ENCODE peak calls at places on chromosomes 11 and 22, in eight cellular contexts. F is lung microvascular endothelial cell; E is astrocyte of the spinal cord; P is kidney; J is activated T-cell treated with anti-CD3 and anti-CD28 coated beads, Interleukin-2, amount 50 U/mL, for 1 hour; W is activated CD4-positive, alpha-beta T cell treated with anti-CD3 and anti-CD28 coated beads, Interleukin-2, amount 50 U/mL, for 4 hours; C is NCI-H2029 treated with DMSO at 0.1 percent for 48 hours; H is stimulated activated CD4-positive, alpha-beta T cell treated with anti-CD3 and anti-CD28 coated beads, Interleukin-12 subunit alpha, Interleukin-12 subunit beta, amount 100 ng/mL, for 4 hours. B is an unnamed sample.

GRCh38 chr11:26332572-26332915 is 614 bp downstream of the ANO3 start:
- DNase-seq in F (no peak), E (no peak), P (no peak), J (no peak), W (no peak), C (no peak), H (no peak), B (no peak)

GRCh38 chr11:120674537-120674936 is 163.0 kb downstream of the GRIK4 start:
- DNase-seq in F (no peak), E (peak; percentile 81), P (no peak), J (no peak), W (no peak), C (no peak), H (no peak), B (no peak)

GRCh38 chr11:68354181-68354872 is 41.9 kb downstream of the LRP5 start:
- DNase-seq in F (no peak), E (peak; percentile 93), P (peak; percentile 97), J (no peak), W (no peak), C (no peak), H (no peak), B (peak; percentile 87)

GRCh38 chr11:103662880-103663279 is 373.6 kb upstream of the DDI1 start:
- DNase-seq in F (peak; percentile 66), E (no peak), P (no peak), J (no peak), W (no peak), C (no peak), H (no peak), B (no peak)

GRCh38 chr11:33701302-33701701 is 676 bp upstream of the C11orf91 start:
- DNase-seq in F (peak; percentile 78), E (no peak), P (no peak), J (no peak), W (no peak), C (no peak), H (no peak), B (no peak)

GRCh38 chr11:67055812-67056211 is 835 bp upstream of the RHOD start:
- DNase-seq in F (no peak), E (no peak), P (no peak), J (no peak), W (no peak), C (no peak), H (peak; percentile 35), B (peak; percentile 16)

GRCh38 chr22:43476341-43476740 is 64.5 kb downstream of the MPPED1 start:
- DNase-seq in F (no peak), E (no peak), P (peak; percentile 32), J (no peak), W (no peak), C (no peak), H (no peak), B (no peak)

GRCh38 chr22:47167056-47167455 is 404.6 kb downstream of the TBC1D22A start:
- DNase-seq in F (no peak), E (no peak), P (peak; percentile 14), J (peak; percentile 2), W (no peak), C (peak; percentile 20), H (no peak), B (no peak)

GRCh38 chr11:13249992-13250391 is 27.6 kb upstream of the BMAL1 start:
- DNase-seq in F (no peak), E (no peak), P (no peak), J (no peak), W (no peak), C (no peak), H (no peak), B (no peak)

GRCh38 chr11:706957-707816 is 1.2 kb downstream of the EPS8L2 start:
- DNase-seq in F (no peak), E (peak; percentile 24), P (peak; percentile 87), J (no peak), W (no peak), C (no peak), H (no peak), B (no peak)

GRCh38 chr11:1425006-1425405 is 35.3 kb downstream of the BRSK2 start:
- DNase-seq in F (no peak), E (no peak), P (no peak), J (no peak), W (no peak), C (no peak), H (no peak), B (no peak)

GRCh38 chr11:93477684-93478234 is 65.4 kb downstream of the SMCO4 start:
- DNase-seq in F (peak; percentile 54), E (peak; percentile 19), P (no peak), J (no peak), W (no peak), C (no peak), H (no peak), B (no peak)

GRCh38 chr11:11981364-11981763 is 27.1 kb downstream of the DKK3 start:
- DNase-seq in F (no peak), E (no peak), P (no peak), J (no peak), W (no peak), C (no peak), H (no peak), B (no peak)

GRCh38 chr11:57476223-57476882 is 16.0 kb downstream of the RTN4RL2 start:
- DNase-seq in F (peak; percentile 50), E (no peak), P (peak; percentile 90), J (peak; percentile 47), W (peak; percentile 8), C (no peak), H (peak; percentile 33), B (peak; percentile 79)

GRCh38 chr11:110134120-110134519 is 40.9 kb downstream of the ZC3H12C start:
- DNase-seq in F (no peak), E (peak; percentile 55), P (no peak), J (no peak), W (no peak), C (peak; percentile 13), H (no peak), B (no peak)

GRCh38 chr11:128411812-128412211 is 175.5 kb downstream of the ETS1 start:
- DNase-seq in F (peak; percentile 53), E (no peak), P (no peak), J (no peak), W (no peak), C (no peak), H (no peak), B (no peak)

B was measured in Right ventricle myocardium inferior.